ENCODE peak calls at places on chromosomes 7 and 10, in seven cellular contexts. J, S, Q, L, U, H and B are unnamed samples.

GRCh38 chr7:137943132-137943551 is 58.7 kb downstream of the CREB3L2 start:
- ATAC-seq in Q (peak), L (no peak), U (no peak), J (no peak), H (no peak), S (no peak), B (no peak)

GRCh38 chr10:22699976-22700375 is 14.4 kb downstream of the PIP4K2A start:
- ATAC-seq in S (no peak), L (no peak), U (no peak), J (no peak), Q (peak), H (peak), B (no peak)

GRCh38 chr10:43262902-43263466 is 3.9 kb downstream of the RASGEF1A start:
- ATAC-seq in H (no peak), S (no peak), J (no peak), L (no peak), Q (no peak), U (no peak), B (no peak)

GRCh38 chr7:1505731-1506550 is 1.8 kb upstream of the INTS1 start:
- ATAC-seq in S (no peak), H (no peak), U (no peak), Q (no peak), L (no peak), J (no peak), B (no peak)

GRCh38 chr10:25748509-25748908 is 185.5 kb upstream of the MYO3A start:
- ATAC-seq in L (no peak), J (no peak), U (no peak), S (no peak), Q (no peak), H (no peak), B (no peak)

GRCh38 chr7:40057292-40057691 is 77.1 kb downstream of the MPLKIP start:
- ATAC-seq in H (no peak), Q (peak), U (no peak), S (no peak), J (peak), L (no peak), B (no peak)

GRCh38 chr10:57844387-57844998 is 423.2 kb downstream of the IPMK start:
- ATAC-seq in U (no peak), Q (peak), J (no peak), L (no peak), S (no peak), H (no peak), B (no peak)

GRCh38 chr10:27448926-27449325 is 55.2 kb upstream of the RAB18 start:
- ATAC-seq in U (no peak), L (no peak), J (no peak), Q (no peak), H (no peak), S (no peak), B (peak)

GRCh38 chr7:90624128-90624980 is 28.2 kb downstream of the CDK14 start:
- ATAC-seq in U (no peak), Q (no peak), S (no peak), H (no peak), L (no peak), J (no peak), B (no peak)

GRCh38 chr7:74522281-74522905 is 68.7 kb downstream of the GTF2IRD1 start:
- ATAC-seq in Q (no peak), J (no peak), L (no peak), S (no peak), H (no peak), U (no peak), B (no peak)

GRCh38 chr10:91552260-91552659 is 80.6 kb downstream of the PPP1R3C start:
- ATAC-seq in S (no peak), Q (no peak), J (no peak), H (no peak), L (no peak), U (no peak), B (no peak)

GRCh38 chr7:50781371-50781770 is 1.3 kb downstream of the GRB10 start:
- ATAC-seq in J (peak), H (peak), S (peak), Q (no peak), U (peak), L (peak), B (no peak)

GRCh38 chr10:15439381-15439837 is 68.3 kb upstream of the FAM171A1 start:
- ATAC-seq in Q (peak), H (no peak), U (no peak), L (no peak), J (no peak), S (no peak), B (peak)